ENCODE peak calls at places on chromosomes 13 and 19, in four cellular contexts. G is neural progenitor cell, P is upper lobe of right lung, M is uterus. Y is an unnamed sample. For H3K36me3, the result is how much of the 10 kb centered on the place peaks cover.

GRCh38 chr19:46124638-46125115 is at the start of gene IGFL3:
- DNase-seq in P (no peak), G (no peak), M (no peak), Y (no peak)

GRCh38 chr13:44815507-44816074 is 173.7 kb downstream of the NUFIP1 start:
- DNase-seq in G (peak), P (no peak), M (peak), Y (peak)

GRCh38 chr19:47152632-47153031 is 22.0 kb downstream of the SAE1 start:
- DNase-seq in G (no peak), P (no peak), M (no peak), Y (no peak)

GRCh38 chr13:27918041-27918917 is 1.5 kb upstream of the PDX1 start:
- DNase-seq in M (no peak), G (peak), P (no peak), Y (no peak)

GRCh38 chr19:51440846-51441409 is 17.3 kb downstream of the SIGLEC8 start:
- DNase-seq in P (peak), M (no peak), G (no peak), Y (peak)

GRCh38 chr13:24274452-24274971 is 34.9 kb upstream of the C1QTNF9 start:
- DNase-seq in G (no peak), M (no peak), P (peak), Y (peak)

GRCh38 chr13:60629158-60629557 is 232.1 kb downstream of the TDRD3 start:
- DNase-seq in M (no peak), P (no peak), G (peak), Y (no peak)

GRCh38 chr19:5121286-5122120 is 152.6 kb downstream of the KDM4B start:
- DNase-seq in P (no peak), G (no peak), M (no peak), Y (no peak)

GRCh38 chr19:1417681-1418493 is 10.5 kb downstream of the DAZAP1 start:
- DNase-seq in G (no peak), M (peak), P (no peak), Y (no peak)

GRCh38 chr13:110421061-110421460 is 114.0 kb downstream of the COL4A2 start:
- DNase-seq in M (no peak), G (no peak), P (no peak), Y (no peak)

GRCh38 chr13:30774214-30774730 is 38.9 kb downstream of the ALOX5AP start:
- DNase-seq in M (no peak), G (no peak), P (no peak), Y (no peak)

GRCh38 chr13:26017932-26018690 is 33.7 kb downstream of the SHISA2 start:
- DNase-seq in P (no peak), G (no peak), M (no peak), Y (no peak)

DNA sequence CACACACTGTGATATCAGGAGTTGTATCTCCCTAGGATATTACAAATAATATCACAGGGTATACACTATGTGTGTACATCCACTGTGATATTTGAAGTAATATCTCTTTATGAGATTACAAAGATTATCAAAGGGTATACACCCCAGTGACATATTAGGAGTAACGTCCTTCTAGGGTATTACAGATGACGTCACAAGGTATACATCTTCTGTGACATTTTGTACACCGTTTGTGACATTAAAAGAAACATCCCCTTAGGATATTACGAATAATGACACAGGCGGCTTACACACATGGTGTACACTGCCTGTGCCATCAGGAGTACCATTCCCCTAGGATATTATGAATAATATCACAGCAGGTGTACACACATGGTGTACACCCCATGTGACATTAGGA is 13.4 kb upstream of the RGCC start:
- DNase-seq in M (no peak), P (no peak), G (no peak), Y (no peak)
- H3K36me3 ChIP-seq in M (under half), P (under half), G (under half), Y (under half)

DNA sequence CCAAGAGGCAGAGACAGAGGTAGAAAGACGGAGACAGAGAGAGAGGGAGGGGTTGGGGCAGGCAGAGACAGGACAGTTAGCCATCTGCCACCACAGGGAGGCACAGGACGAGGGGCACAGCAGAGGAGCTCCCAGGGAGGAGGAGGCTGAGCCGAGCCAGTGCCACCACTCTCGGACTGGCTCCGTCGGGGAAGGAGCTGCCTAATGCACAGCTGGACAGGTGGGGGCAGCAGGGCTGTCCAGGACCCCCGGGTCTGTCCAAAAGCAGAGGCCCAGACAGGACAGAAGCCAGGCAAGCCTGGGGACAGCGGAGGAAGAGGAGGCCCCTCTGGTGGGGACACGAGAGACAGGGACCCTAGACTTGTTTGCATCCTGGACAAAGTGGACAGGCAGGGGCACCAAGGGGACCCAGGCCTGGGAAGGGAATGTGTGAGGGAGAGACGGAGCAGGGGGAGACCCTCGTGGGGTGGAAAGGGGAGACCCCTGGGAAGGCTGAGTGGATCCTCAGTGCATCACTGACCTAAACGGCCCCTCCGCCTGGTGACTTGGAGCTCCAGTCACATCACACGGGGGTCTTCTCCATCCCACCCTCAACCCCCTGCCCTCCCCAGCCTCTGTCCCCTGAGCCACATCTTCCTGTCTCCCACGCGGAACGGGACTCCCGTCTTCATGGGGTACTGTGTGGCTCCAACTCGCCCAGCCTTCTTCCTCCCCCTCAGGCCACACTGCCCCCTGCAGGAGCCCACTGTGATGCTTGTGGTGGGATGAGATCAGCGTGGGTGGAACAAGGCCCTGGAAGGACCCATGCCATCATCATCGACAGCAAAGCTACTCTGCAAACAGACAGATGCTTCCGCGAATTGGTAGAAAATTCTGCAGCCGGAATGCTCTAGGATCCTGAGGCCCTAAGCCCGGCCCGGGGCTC is 889 bp downstream of the F10 start:
- DNase-seq in P (no peak), G (no peak), M (no peak), Y (no peak)
- TF ChIP-seq CTCF in P (no peak), G (peak), M (no peak), Y (no peak)

GRCh38 chr19:35730326-35730725 is 11.9 kb downstream of the IGFLR1 start:
- DNase-seq in G (no peak), M (no peak), P (no peak), Y (no peak)

GRCh38 chr19:35727956-35728706 is 10.3 kb downstream of the KMT2B start:
- DNase-seq in M (no peak), G (no peak), P (peak), Y (no peak)

GRCh38 chr19:35731353-35731752 is 10.9 kb downstream of the IGFLR1 start:
- DNase-seq in P (no peak), G (no peak), M (no peak), Y (no peak)

GRCh38 chr19:35729021-35729420 is 11.2 kb downstream of the KMT2B start:
- DNase-seq in P (peak), M (no peak), G (no peak), Y (no peak)

GRCh38 chr19:35729763-35730162 is 12.0 kb downstream of the KMT2B start:
- DNase-seq in M (no peak), P (no peak), G (no peak), Y (no peak)
- H3K36me3 ChIP-seq in M (under half), P (half or more), G (under half), Y (half or more)

DNA sequence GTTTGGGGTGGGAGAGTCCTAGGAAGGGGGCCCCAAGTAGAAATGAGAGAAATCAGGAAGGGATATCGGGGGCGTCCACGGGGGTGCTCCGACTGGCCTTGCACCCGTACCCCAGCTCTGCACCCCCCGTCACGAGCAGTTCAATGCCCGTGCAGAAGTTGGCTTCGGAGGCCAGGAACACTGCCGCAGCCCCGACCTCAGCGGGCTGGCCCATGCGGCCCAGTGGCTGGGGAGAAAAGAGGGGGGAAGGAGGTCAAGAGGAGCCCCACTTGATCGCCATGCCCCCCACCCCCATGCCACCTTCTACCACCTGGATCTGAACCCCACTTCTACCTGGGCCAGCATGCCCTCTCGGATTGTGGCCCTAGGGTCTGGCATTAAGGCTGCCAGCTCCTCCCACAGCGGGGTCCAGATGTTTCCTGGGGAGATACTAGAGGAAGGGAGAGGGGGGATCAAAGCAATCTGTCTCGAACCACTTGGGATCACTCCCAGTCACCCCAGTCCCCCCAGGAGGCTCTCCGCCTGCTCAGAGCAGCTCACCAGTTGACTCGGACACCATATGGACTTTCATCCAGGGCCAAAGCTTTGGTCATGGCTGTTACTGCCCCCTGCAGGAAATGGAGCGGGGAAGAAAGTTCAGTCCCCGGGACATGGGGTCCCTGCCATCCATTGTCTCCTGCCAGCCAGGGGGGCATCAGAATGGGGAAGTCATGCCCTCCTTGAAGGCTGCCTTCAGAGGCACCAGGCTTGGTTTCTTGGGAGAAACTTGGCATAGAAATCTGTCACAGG is 2.5 kb upstream of the BCAT2 start:
- DNase-seq in G (peak), P (no peak), M (no peak), Y (no peak)
- TF ChIP-seq CTCF in G (peak), P (peak), M (no peak), Y (no peak)

Y was measured in left lung.